ENCODE peak calls at places on chromosome 4, in seven cellular contexts. C, U, O, I, E, Q and S are unnamed samples.

GRCh38 chr4:185566972-185567749 is 31.9 kb upstream of the PDLIM3 start:
- DNase-seq in U (no peak), E (no peak), O (no peak), Q (peak), I (peak), C (no peak), S (no peak)

GRCh38 chr4:83556006-83556712 is 20.3 kb downstream of the GPAT3 start:
- DNase-seq in E (no peak), U (no peak), C (no peak), O (no peak), I (no peak), Q (no peak), S (no peak)

GRCh38 chr4:153488719-153489384 is 22.7 kb downstream of the TMEM131L start:
- DNase-seq in C (no peak), Q (no peak), O (no peak), I (no peak), E (no peak), U (no peak), S (no peak)

GRCh38 chr4:4325321-4325720 is 35.3 kb downstream of the ZBTB49 start:
- DNase-seq in I (no peak), O (no peak), E (no peak), Q (no peak), C (no peak), U (no peak), S (no peak)

GRCh38 chr4:15963568-15963967 is 593 bp upstream of the FGFBP2 start:
- DNase-seq in O (peak), I (no peak), Q (no peak), U (peak), E (no peak), C (no peak), S (no peak)

GRCh38 chr4:122434285-122434684 is 22.2 kb downstream of the IL2 start:
- DNase-seq in O (peak), C (no peak), Q (no peak), I (no peak), U (no peak), E (no peak), S (no peak)

GRCh38 chr4:152614337-152614736 is 65.5 kb downstream of the TMEM154 start:
- DNase-seq in C (no peak), O (no peak), I (no peak), Q (no peak), U (no peak), E (no peak), S (no peak)

GRCh38 chr4:70958681-70959080 is 34.8 kb upstream of the DCK start:
- DNase-seq in U (no peak), E (no peak), I (no peak), C (no peak), Q (peak), O (no peak), S (no peak)

GRCh38 chr4:166091146-166091545 is 218.1 kb downstream of the TLL1 start:
- DNase-seq in I (no peak), Q (no peak), C (no peak), E (no peak), U (no peak), O (no peak), S (no peak)

GRCh38 chr4:162061214-162061613 is 102.6 kb downstream of the FSTL5 start:
- DNase-seq in U (no peak), C (peak), O (no peak), E (no peak), Q (peak), I (peak), S (no peak)